ENCODE peak calls at places on chromosomes 3 and 15, in nine cellular contexts. F, O, N, W, S, P, L, B and E are unnamed samples.

GRCh38 chr3:183988216-183988790 is 29.4 kb downstream of the ABCC5 start:
- DNase-seq in F (no peak), P (no peak), N (no peak), B (no peak), O (no peak), L (no peak), W (no peak), S (no peak), E (no peak)

GRCh38 chr15:99249270-99249817 is at the start of gene TTC23:
- DNase-seq in O (no peak), W (no peak), B (peak; percentile 47), N (peak; percentile 90), L (no peak), F (peak; percentile 79), S (peak; percentile 23), P (no peak), E (peak; percentile 91)

GRCh38 chr3:128560768-128561167 is 67.8 kb upstream of the GATA2 start:
- DNase-seq in L (no peak), S (no peak), O (no peak), B (no peak), N (no peak), F (no peak), P (no peak), W (no peak), E (no peak)

GRCh38 chr3:32113981-32114566 is 7.7 kb downstream of the GPD1L start:
- DNase-seq in W (no peak), O (no peak), P (no peak), N (no peak), B (no peak), L (no peak), F (no peak), S (no peak), E (no peak)

GRCh38 chr3:52171577-52172261 is 17.5 kb upstream of the POC1A start:
- DNase-seq in L (no peak), B (no peak), F (no peak), W (no peak), N (no peak), S (no peak), P (no peak), O (no peak), E (peak; percentile 65)

GRCh38 chr3:15645246-15645645 is 43.7 kb downstream of the BTD start:
- DNase-seq in O (no peak), W (no peak), F (no peak), L (no peak), N (no peak), P (no peak), B (no peak), S (no peak), E (no peak)

GRCh38 chr3:56758539-56758981 is 43.2 kb downstream of the ARHGEF3 start:
- DNase-seq in B (peak; percentile 42), S (peak; percentile 66), W (no peak), N (peak; percentile 6), F (peak; percentile 79), P (no peak), L (no peak), O (no peak), E (peak; percentile 77)

GRCh38 chr15:57496946-57497944 is 94.5 kb upstream of the MYZAP start:
- DNase-seq in L (no peak), S (peak; percentile 81), N (peak; percentile 75), F (no peak), W (no peak), O (no peak), P (no peak), B (no peak), E (no peak)

GRCh38 chr3:113423699-113424098 is 17.6 kb downstream of the CFAP44 start:
- DNase-seq in L (no peak), N (no peak), S (no peak), O (no peak), F (no peak), P (no peak), W (no peak), B (no peak), E (no peak)

GRCh38 chr15:80643296-80643965 is 51.7 kb upstream of the ABHD17C start:
- DNase-seq in N (no peak), L (no peak), S (no peak), O (no peak), B (no peak), P (no peak), W (no peak), F (peak; percentile 85), E (no peak)

GRCh38 chr3:96813134-96813819 is 1.1 kb upstream of the EPHA6 start:
- DNase-seq in F (peak; percentile 13), B (no peak), W (no peak), O (no peak), S (peak; percentile 79), L (peak; percentile 91), N (peak; percentile 89), P (no peak), E (peak; percentile 84)

GRCh38 chr15:100875976-100876375 is 3.7 kb upstream of the ALDH1A3 start:
- DNase-seq in N (no peak), O (no peak), F (no peak), L (no peak), W (no peak), S (no peak), B (no peak), P (no peak), E (peak; percentile 45)

GRCh38 chr15:53918180-53919079 is 59.8 kb upstream of the UNC13C start:
- DNase-seq in P (no peak), S (peak; percentile 37), W (no peak), F (no peak), O (no peak), L (no peak), B (no peak), N (peak; percentile 25), E (peak; percentile 72)

GRCh38 chr3:38153986-38154608 is 11.2 kb upstream of the OXSR1 start:
- DNase-seq in L (no peak), W (no peak), O (no peak), F (no peak), S (no peak), P (no peak), B (peak; percentile 64), N (peak; percentile 87), E (peak; percentile 98)

GRCh38 chr3:152703245-152703900 is 131.6 kb upstream of the P2RY1 start:
- DNase-seq in O (no peak), S (no peak), P (no peak), W (no peak), N (no peak), L (no peak), B (no peak), F (no peak), E (peak; percentile 60)